ENCODE peak calls at places on chromosome 10, in eight cellular contexts. C, F, H, S, G, A, Y and N are unnamed samples.
A peak's percentile ranks its signal among the peaks of the same experiment; 100 is the strongest.

GRCh38 chr10:11253397-11254002 is 235.8 kb downstream of the CELF2 start:
- DNase-seq in Y (no peak), A (no peak), H (no peak), F (no peak), C (no peak), G (no peak), S (no peak), N (no peak)

GRCh38 chr10:93762979-93763391 is 5.2 kb downstream of the LGI1 start:
- DNase-seq in S (no peak), H (peak; percentile 20), A (no peak), F (no peak), G (no peak), Y (peak; percentile 23), C (no peak), N (no peak)

GRCh38 chr10:74922921-74923320 is 96.5 kb downstream of the KAT6B start:
- DNase-seq in H (no peak), F (no peak), A (no peak), Y (peak; percentile 20), C (no peak), G (no peak), S (no peak), N (peak; percentile 29)

GRCh38 chr10:75347211-75347610 is 54.4 kb downstream of the ZNF503 start:
- DNase-seq in S (no peak), A (no peak), F (no peak), G (no peak), Y (no peak), C (no peak), H (no peak), N (no peak)

GRCh38 chr10:95906675-95907453 is 911 bp upstream of the CC2D2B start:
- DNase-seq in A (peak; percentile 68), H (peak; percentile 58), F (peak; percentile 22), G (peak; percentile 72), C (peak; percentile 18), S (peak; percentile 43), Y (peak; percentile 56), N (peak; percentile 77)

GRCh38 chr10:34297551-34298370 is 517.3 kb downstream of the PARD3 start:
- DNase-seq in G (peak; percentile 93), C (no peak), H (no peak), S (no peak), Y (no peak), F (no peak), A (no peak), N (no peak)

GRCh38 chr10:129692695-129693094 is 225.7 kb downstream of the MGMT start:
- DNase-seq in G (no peak), C (no peak), H (no peak), A (no peak), S (no peak), F (no peak), Y (no peak), N (no peak)

GRCh38 chr10:32958085-32958991 is at the start of gene ITGB1:
- DNase-seq in S (peak; percentile 98), A (peak; percentile 97), H (peak; percentile 92), F (peak; percentile 98), G (peak; percentile 97), C (peak; percentile 83), Y (peak; percentile 97), N (peak; percentile 98)

GRCh38 chr10:6218692-6219493 is 16.2 kb downstream of the PFKFB3 start:
- DNase-seq in F (no peak), C (no peak), A (peak; percentile 87), Y (peak; percentile 100), H (no peak), S (no peak), G (peak; percentile 53), N (peak; percentile 51)

GRCh38 chr10:27192284-27192683 is 37.1 kb downstream of the MASTL start:
- DNase-seq in C (peak; percentile 56), S (no peak), Y (peak; percentile 91), G (peak; percentile 86), H (no peak), A (peak; percentile 91), F (peak; percentile 29), N (peak; percentile 91)

GRCh38 chr10:42864575-42864974 is 82.0 kb downstream of the BMS1 start:
- DNase-seq in Y (peak; percentile 18), S (peak; percentile 38), C (peak; percentile 22), F (no peak), G (peak; percentile 10), A (peak; percentile 1), H (no peak), N (peak; percentile 17)

GRCh38 chr10:88289342-88289741 is 293.8 kb downstream of the RNLS start:
- DNase-seq in Y (peak; percentile 31), F (no peak), H (no peak), G (no peak), C (no peak), S (no peak), A (no peak), N (peak; percentile 39)

GRCh38 chr10:14654821-14655382 is 119.8 kb downstream of the FAM107B start:
- DNase-seq in S (no peak), F (no peak), H (no peak), Y (no peak), A (no peak), G (no peak), C (no peak), N (no peak)

GRCh38 chr10:61751599-61751998 is 88.9 kb downstream of the CABCOCO1 start:
- DNase-seq in C (no peak), S (no peak), F (no peak), G (no peak), A (no peak), H (no peak), Y (no peak), N (no peak)

GRCh38 chr10:18516851-18517250 is 134.5 kb downstream of the NSUN6 start:
- DNase-seq in A (no peak), C (no peak), Y (no peak), H (no peak), G (no peak), S (no peak), F (no peak), N (no peak)

GRCh38 chr10:8061274-8062211 is 7.1 kb downstream of the GATA3 start:
- DNase-seq in H (no peak), Y (peak; percentile 55), G (no peak), C (no peak), S (no peak), A (no peak), F (no peak), N (no peak)

GRCh38 chr10:103881420-103882284 is 26.3 kb upstream of the SH3PXD2A start:
- DNase-seq in A (peak; percentile 86), G (no peak), F (peak; percentile 41), C (no peak), S (no peak), Y (peak; percentile 99), H (no peak), N (no peak)

GRCh38 chr10:70174058-70174741 is 3.9 kb upstream of the SAR1A start:
- DNase-seq in H (no peak), S (no peak), Y (peak; percentile 46), F (no peak), C (no peak), A (no peak), G (no peak), N (no peak)

GRCh38 chr10:58158806-58159205 is 108.9 kb downstream of the IPMK start:
- DNase-seq in C (no peak), H (no peak), Y (no peak), A (no peak), S (no peak), G (peak; percentile 28), F (no peak), N (peak; percentile 6)

GRCh38 chr10:31422634-31423033 is 103.6 kb downstream of the ZEB1 start:
- DNase-seq in G (no peak), C (no peak), Y (no peak), S (no peak), A (no peak), F (no peak), H (no peak), N (no peak)

GRCh38 chr10:88281592-88282268 is 301.4 kb downstream of the RNLS start:
- DNase-seq in A (peak; percentile 91), C (no peak), G (peak; percentile 76), Y (peak; percentile 44), H (no peak), S (no peak), F (no peak), N (peak; percentile 78)

GRCh38 chr10:80177781-80178636 is 27.3 kb downstream of the ANXA11 start:
- DNase-seq in A (peak; percentile 76), H (no peak), Y (no peak), C (no peak), S (no peak), F (no peak), G (peak; percentile 80), N (peak; percentile 71)

GRCh38 chr10:77002872-77003271 is 634.7 kb downstream of the KCNMA1 start:
- DNase-seq in C (no peak), H (no peak), G (no peak), S (no peak), A (no peak), Y (no peak), F (no peak), N (no peak)

GRCh38 chr10:79068203-79068561 is 584 bp upstream of the ZMIZ1 start:
- DNase-seq in F (peak; percentile 37), G (no peak), S (no peak), Y (no peak), C (no peak), H (no peak), A (peak; percentile 33), N (no peak)
- TF ChIP-seq CTCF in F (no peak), G (no peak), S (peak; percentile 7), Y (no peak), C (no peak), H (no peak), A (no peak), N (no peak)

DNA sequence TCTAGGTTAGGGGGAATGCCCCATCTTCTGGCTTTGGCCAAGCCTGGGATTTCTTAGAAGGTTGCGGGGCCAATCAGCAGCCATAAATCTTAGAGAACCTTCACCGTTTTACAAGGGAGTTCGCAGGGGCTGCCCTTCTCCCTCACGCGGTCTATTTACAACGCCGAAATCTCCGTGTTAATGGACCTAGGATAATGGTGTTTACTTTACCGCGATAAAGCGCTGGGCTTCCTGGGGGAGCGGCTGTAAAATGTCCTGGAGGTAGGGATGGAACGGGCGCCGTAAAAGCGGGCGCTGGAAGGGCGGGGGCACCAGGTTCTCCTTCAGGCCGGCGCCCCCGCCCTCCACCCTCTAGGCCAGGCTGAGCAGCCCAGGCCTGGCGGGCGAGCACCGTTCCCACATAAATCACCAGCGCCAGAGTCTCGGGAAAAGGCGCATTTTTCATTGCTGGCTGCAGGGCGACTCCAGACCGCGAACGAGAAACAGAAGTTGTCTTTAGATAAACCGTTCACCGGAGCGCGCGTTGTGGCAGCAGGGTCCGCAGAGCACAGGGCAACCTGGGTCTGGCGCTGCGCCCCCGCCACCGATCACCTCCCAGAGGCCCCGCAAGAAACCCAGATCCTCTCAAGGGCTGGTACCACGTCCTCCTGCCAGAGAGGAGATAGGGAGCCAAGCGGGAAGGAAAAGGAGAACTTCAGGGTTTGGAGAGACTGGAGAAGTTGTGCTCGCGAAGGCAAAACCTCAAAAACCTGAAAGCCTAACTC is 12.5 kb upstream of the NKX2-3 start:
- DNase-seq in H (no peak), F (no peak), C (no peak), S (no peak), A (no peak), Y (no peak), G (peak; percentile 78), N (no peak)
- TF ChIP-seq CTCF in H (no peak), F (no peak), C (no peak), S (no peak), A (no peak), Y (no peak), G (no peak), N (no peak)

GRCh38 chr10:59561397-59562121 is 148.1 kb downstream of the SLC16A9 start:
- DNase-seq in A (peak; percentile 34), C (no peak), Y (peak; percentile 17), H (no peak), G (no peak), S (no peak), F (no peak), N (peak; percentile 71)
- TF ChIP-seq CTCF in A (no peak), C (no peak), Y (no peak), H (no peak), G (no peak), S (no peak), F (no peak), N (no peak)

GRCh38 chr10:1100691-1101368 is 44.6 kb downstream of the WDR37 start:
- DNase-seq in Y (no peak), G (no peak), H (no peak), F (no peak), A (no peak), S (peak; percentile 59), C (no peak), N (no peak)
- TF ChIP-seq CTCF in Y (no peak), G (no peak), H (no peak), F (no peak), A (no peak), S (no peak), C (no peak), N (no peak)